ENCODE peak calls at places on chromosomes 4 and X, in eight cellular contexts. One of them, this sample, is unnamed.

GRCh38 chrX:150326843-150327242 is 36.3 kb upstream of the MAMLD1 start:
- DNase-seq in left ventricle myocardium inferior: no peak
- DNase-seq in fibroblast of the aortic adventitia: no peak
- DNase-seq in fibroblast of pulmonary artery: no peak
- DNase-seq in HCT116: no peak
- DNase-seq in IMR-90: peak; percentile 7
- DNase-seq in bronchial epithelial cell: no peak
- DNase-seq in AG04450: no peak
- DNase-seq in this sample: no peak

GRCh38 chr4:122914292-122914904 is 8.0 kb downstream of the NUDT6 start:
- DNase-seq in left ventricle myocardium inferior: no peak
- DNase-seq in fibroblast of the aortic adventitia: peak; percentile 79
- DNase-seq in fibroblast of pulmonary artery: peak; percentile 76
- DNase-seq in HCT116: no peak
- DNase-seq in IMR-90: peak; percentile 68
- DNase-seq in bronchial epithelial cell: peak; percentile 55
- DNase-seq in AG04450: peak; percentile 29
- DNase-seq in this sample: no peak

GRCh38 chrX:90617710-90618325 is 696.1 kb downstream of the TGIF2LX start:
- DNase-seq in left ventricle myocardium inferior: no peak
- DNase-seq in fibroblast of the aortic adventitia: no peak
- DNase-seq in fibroblast of pulmonary artery: no peak
- DNase-seq in HCT116: no peak
- DNase-seq in IMR-90: no peak
- DNase-seq in bronchial epithelial cell: no peak
- DNase-seq in AG04450: no peak
- DNase-seq in this sample: no peak

GRCh38 chrX:47232803-47233332 is at the start of gene USP11:
- DNase-seq in left ventricle myocardium inferior: no peak
- DNase-seq in fibroblast of the aortic adventitia: peak; percentile 50
- DNase-seq in fibroblast of pulmonary artery: peak; percentile 44
- DNase-seq in HCT116: no peak
- DNase-seq in IMR-90: peak; percentile 51
- DNase-seq in bronchial epithelial cell: no peak
- DNase-seq in AG04450: no peak
- DNase-seq in this sample: peak; percentile 79

GRCh38 chr4:185143596-185143969 is 517 bp downstream of the SLC25A4 start:
- DNase-seq in left ventricle myocardium inferior: peak; percentile 75
- DNase-seq in fibroblast of the aortic adventitia: peak; percentile 36
- DNase-seq in fibroblast of pulmonary artery: no peak
- DNase-seq in HCT116: no peak
- DNase-seq in IMR-90: peak; percentile 17
- DNase-seq in bronchial epithelial cell: peak; percentile 50
- DNase-seq in AG04450: no peak
- DNase-seq in this sample: no peak

GRCh38 chr4:147633113-147633512 is 15.9 kb downstream of the TMEM184C start:
- DNase-seq in left ventricle myocardium inferior: no peak
- DNase-seq in fibroblast of the aortic adventitia: no peak
- DNase-seq in fibroblast of pulmonary artery: no peak
- DNase-seq in HCT116: no peak
- DNase-seq in IMR-90: no peak
- DNase-seq in bronchial epithelial cell: no peak
- DNase-seq in AG04450: no peak
- DNase-seq in this sample: no peak

GRCh38 chr4:102174800-102175199 is 170.5 kb downstream of the SLC39A8 start:
- DNase-seq in left ventricle myocardium inferior: no peak
- DNase-seq in fibroblast of the aortic adventitia: peak; percentile 82
- DNase-seq in fibroblast of pulmonary artery: peak; percentile 72
- DNase-seq in HCT116: no peak
- DNase-seq in IMR-90: peak; percentile 32
- DNase-seq in bronchial epithelial cell: peak; percentile 12
- DNase-seq in AG04450: peak; percentile 4
- DNase-seq in this sample: no peak

GRCh38 chrX:13376857-13377441 is 57.1 kb upstream of the ATXN3L start:
- DNase-seq in left ventricle myocardium inferior: no peak
- DNase-seq in fibroblast of the aortic adventitia: peak; percentile 100
- DNase-seq in fibroblast of pulmonary artery: peak; percentile 96
- DNase-seq in HCT116: no peak
- DNase-seq in IMR-90: peak; percentile 95
- DNase-seq in bronchial epithelial cell: peak; percentile 58
- DNase-seq in AG04450: peak; percentile 89
- DNase-seq in this sample: no peak

GRCh38 chr4:174669278-174669677 is 147.0 kb upstream of the HPGD start:
- DNase-seq in left ventricle myocardium inferior: no peak
- DNase-seq in fibroblast of the aortic adventitia: peak; percentile 86
- DNase-seq in fibroblast of pulmonary artery: peak; percentile 90
- DNase-seq in HCT116: no peak
- DNase-seq in IMR-90: peak; percentile 50
- DNase-seq in bronchial epithelial cell: peak; percentile 97
- DNase-seq in AG04450: peak; percentile 16
- DNase-seq in this sample: no peak

GRCh38 chrX:134971926-134972325 is 18.9 kb upstream of the SMIM10 start:
- DNase-seq in left ventricle myocardium inferior: no peak
- DNase-seq in fibroblast of the aortic adventitia: no peak
- DNase-seq in fibroblast of pulmonary artery: no peak
- DNase-seq in HCT116: no peak
- DNase-seq in IMR-90: peak; percentile 42
- DNase-seq in bronchial epithelial cell: peak; percentile 71
- DNase-seq in AG04450: no peak
- DNase-seq in this sample: no peak

GRCh38 chrX:101260435-101260834 is 30.7 kb downstream of the TAF7L start:
- DNase-seq in left ventricle myocardium inferior: no peak
- DNase-seq in fibroblast of the aortic adventitia: peak; percentile 9
- DNase-seq in fibroblast of pulmonary artery: peak; percentile 9
- DNase-seq in HCT116: no peak
- DNase-seq in IMR-90: no peak
- DNase-seq in bronchial epithelial cell: peak; percentile 1
- DNase-seq in AG04450: no peak
- DNase-seq in this sample: peak; percentile 39
- TF ChIP-seq CTCF in left ventricle myocardium inferior: no peak
- TF ChIP-seq CTCF in fibroblast of the aortic adventitia: peak; percentile 28
- TF ChIP-seq CTCF in fibroblast of pulmonary artery: peak; percentile 19
- TF ChIP-seq CTCF in HCT116: peak; percentile 28
- TF ChIP-seq CTCF in IMR-90: no peak
- TF ChIP-seq CTCF in bronchial epithelial cell: peak; percentile 19
- TF ChIP-seq CTCF in AG04450: peak; percentile 25
- TF ChIP-seq CTCF in this sample: peak; percentile 53

GRCh38 chrX:40010550-40011364 is 87.0 kb downstream of the BCOR start:
- DNase-seq in left ventricle myocardium inferior: no peak
- DNase-seq in fibroblast of the aortic adventitia: no peak
- DNase-seq in fibroblast of pulmonary artery: no peak
- DNase-seq in HCT116: no peak
- DNase-seq in IMR-90: no peak
- DNase-seq in bronchial epithelial cell: no peak
- DNase-seq in AG04450: no peak
- DNase-seq in this sample: peak; percentile 71

GRCh38 chrX:40011483-40012038 is 86.2 kb downstream of the BCOR start:
- DNase-seq in left ventricle myocardium inferior: no peak
- DNase-seq in fibroblast of the aortic adventitia: no peak
- DNase-seq in fibroblast of pulmonary artery: no peak
- DNase-seq in HCT116: no peak
- DNase-seq in IMR-90: no peak
- DNase-seq in bronchial epithelial cell: no peak
- DNase-seq in AG04450: no peak
- DNase-seq in this sample: no peak

GRCh38 chrX:40012039-40012799 is 85.5 kb downstream of the BCOR start:
- DNase-seq in left ventricle myocardium inferior: peak; percentile 23
- DNase-seq in fibroblast of the aortic adventitia: peak; percentile 31
- DNase-seq in fibroblast of pulmonary artery: peak; percentile 57
- DNase-seq in HCT116: no peak
- DNase-seq in IMR-90: peak; percentile 71
- DNase-seq in bronchial epithelial cell: peak; percentile 27
- DNase-seq in AG04450: no peak
- DNase-seq in this sample: peak; percentile 38

GRCh38 chrX:40015693-40016092 is 82.1 kb downstream of the BCOR start:
- DNase-seq in left ventricle myocardium inferior: no peak
- DNase-seq in fibroblast of the aortic adventitia: no peak
- DNase-seq in fibroblast of pulmonary artery: no peak
- DNase-seq in HCT116: no peak
- DNase-seq in IMR-90: no peak
- DNase-seq in bronchial epithelial cell: no peak
- DNase-seq in AG04450: no peak
- DNase-seq in this sample: no peak

GRCh38 chrX:40012800-40013682 is 84.7 kb downstream of the BCOR start:
- DNase-seq in left ventricle myocardium inferior: peak; percentile 70
- DNase-seq in fibroblast of the aortic adventitia: peak; percentile 74
- DNase-seq in fibroblast of pulmonary artery: peak; percentile 59
- DNase-seq in HCT116: no peak
- DNase-seq in IMR-90: peak; percentile 35
- DNase-seq in bronchial epithelial cell: peak; percentile 43
- DNase-seq in AG04450: no peak
- DNase-seq in this sample: peak; percentile 64
- TF ChIP-seq CTCF in left ventricle myocardium inferior: no peak
- TF ChIP-seq CTCF in fibroblast of the aortic adventitia: no peak
- TF ChIP-seq CTCF in fibroblast of pulmonary artery: no peak
- TF ChIP-seq CTCF in HCT116: no peak
- TF ChIP-seq CTCF in IMR-90: no peak
- TF ChIP-seq CTCF in bronchial epithelial cell: no peak
- TF ChIP-seq CTCF in AG04450: no peak
- TF ChIP-seq CTCF in this sample: no peak

GRCh38 chr4:153205757-153206156 is 1.5 kb downstream of the TRIM2 start:
- DNase-seq in left ventricle myocardium inferior: no peak
- DNase-seq in fibroblast of the aortic adventitia: no peak
- DNase-seq in fibroblast of pulmonary artery: no peak
- DNase-seq in HCT116: peak; percentile 92
- DNase-seq in IMR-90: no peak
- DNase-seq in bronchial epithelial cell: peak; percentile 77
- DNase-seq in AG04450: no peak
- DNase-seq in this sample: peak; percentile 70

GRCh38 chr4:153206534-153206933 is 2.3 kb downstream of the TRIM2 start:
- DNase-seq in left ventricle myocardium inferior: no peak
- DNase-seq in fibroblast of the aortic adventitia: no peak
- DNase-seq in fibroblast of pulmonary artery: no peak
- DNase-seq in HCT116: no peak
- DNase-seq in IMR-90: no peak
- DNase-seq in bronchial epithelial cell: no peak
- DNase-seq in AG04450: no peak
- DNase-seq in this sample: peak; percentile 80

GRCh38 chr4:153204247-153205027 is at the start of gene TRIM2:
- DNase-seq in left ventricle myocardium inferior: peak; percentile 68
- DNase-seq in fibroblast of the aortic adventitia: peak; percentile 79
- DNase-seq in fibroblast of pulmonary artery: peak; percentile 75
- DNase-seq in HCT116: peak; percentile 86
- DNase-seq in IMR-90: peak; percentile 78
- DNase-seq in bronchial epithelial cell: peak; percentile 76
- DNase-seq in AG04450: no peak
- DNase-seq in this sample: peak; percentile 88

GRCh38 chr4:153207027-153207426 is 2.8 kb downstream of the TRIM2 start:
- DNase-seq in left ventricle myocardium inferior: no peak
- DNase-seq in fibroblast of the aortic adventitia: no peak
- DNase-seq in fibroblast of pulmonary artery: no peak
- DNase-seq in HCT116: no peak
- DNase-seq in IMR-90: no peak
- DNase-seq in bronchial epithelial cell: no peak
- DNase-seq in AG04450: no peak
- DNase-seq in this sample: peak; percentile 50

GRCh38 chr4:153205028-153205648 is 895 bp downstream of the TRIM2 start:
- DNase-seq in left ventricle myocardium inferior: no peak
- DNase-seq in fibroblast of the aortic adventitia: no peak
- DNase-seq in fibroblast of pulmonary artery: no peak
- DNase-seq in HCT116: no peak
- DNase-seq in IMR-90: no peak
- DNase-seq in bronchial epithelial cell: no peak
- DNase-seq in AG04450: no peak
- DNase-seq in this sample: peak; percentile 45
- TF ChIP-seq CTCF in left ventricle myocardium inferior: no peak
- TF ChIP-seq CTCF in fibroblast of the aortic adventitia: no peak
- TF ChIP-seq CTCF in fibroblast of pulmonary artery: no peak
- TF ChIP-seq CTCF in HCT116: no peak
- TF ChIP-seq CTCF in IMR-90: no peak
- TF ChIP-seq CTCF in bronchial epithelial cell: no peak
- TF ChIP-seq CTCF in AG04450: no peak
- TF ChIP-seq CTCF in this sample: peak; percentile 25

DNA sequence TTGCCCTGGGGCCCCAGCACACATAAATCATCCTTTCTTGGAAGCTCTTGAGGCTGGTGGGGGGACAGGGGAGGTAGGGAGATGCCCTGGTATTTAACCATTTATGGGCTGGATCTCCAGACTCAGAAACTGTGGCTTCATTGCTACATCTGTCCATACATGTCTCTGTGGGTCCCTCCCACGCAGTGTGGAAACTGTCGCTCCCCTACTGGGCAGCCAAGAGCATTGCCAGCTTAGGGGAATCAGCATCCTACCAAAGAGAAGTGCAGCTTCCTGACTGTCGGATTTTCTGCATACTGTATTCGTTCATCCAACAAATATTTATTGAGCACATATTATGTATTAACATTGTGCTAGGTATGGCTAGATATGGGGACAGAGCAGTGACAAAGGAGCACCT is 3.7 kb downstream of the GRIPAP1 start:
- DNase-seq in left ventricle myocardium inferior: no peak
- DNase-seq in fibroblast of the aortic adventitia: no peak
- DNase-seq in fibroblast of pulmonary artery: peak; percentile 5
- DNase-seq in HCT116: no peak
- DNase-seq in IMR-90: no peak
- DNase-seq in bronchial epithelial cell: no peak
- DNase-seq in AG04450: no peak
- DNase-seq in this sample: no peak
- TF ChIP-seq CTCF in left ventricle myocardium inferior: no peak
- TF ChIP-seq CTCF in fibroblast of the aortic adventitia: no peak
- TF ChIP-seq CTCF in fibroblast of pulmonary artery: no peak
- TF ChIP-seq CTCF in HCT116: no peak
- TF ChIP-seq CTCF in IMR-90: no peak
- TF ChIP-seq CTCF in bronchial epithelial cell: no peak
- TF ChIP-seq CTCF in AG04450: no peak
- TF ChIP-seq CTCF in this sample: no peak

This sample was measured in H9.